ENCODE peak calls at places on chromosome 20, in four cellular contexts. One of them, this sample, is unnamed.
A peak's percentile ranks its signal among the peaks of the same experiment; 100 is the strongest.

GRCh38 chr20:61588356-61589054 is 336.4 kb downstream of the CDH4 start:
- DNase-seq in Panc1: no peak
- DNase-seq in upper lobe of left lung: no peak
- DNase-seq in K562: no peak
- DNase-seq in this sample: no peak

GRCh38 chr20:46303176-46303956 is 4.9 kb downstream of the CDH22 start:
- DNase-seq in upper lobe of left lung: no peak
- DNase-seq in K562: no peak
- DNase-seq in Panc1: no peak
- DNase-seq in this sample: no peak

GRCh38 chr20:47400685-47401084 is 44.2 kb upstream of the ZMYND8 start:
- DNase-seq in Panc1: no peak
- DNase-seq in upper lobe of left lung: no peak
- DNase-seq in K562: peak; percentile 83
- DNase-seq in this sample: no peak

GRCh38 chr20:38724603-38725457 is 544 bp downstream of the SLC32A1 start:
- DNase-seq in K562: no peak
- DNase-seq in Panc1: no peak
- DNase-seq in upper lobe of left lung: peak; percentile 66
- DNase-seq in this sample: no peak

GRCh38 chr20:10541668-10542411 is 106.7 kb downstream of the SLX4IP start:
- DNase-seq in upper lobe of left lung: no peak
- DNase-seq in K562: no peak
- DNase-seq in Panc1: no peak
- DNase-seq in this sample: no peak

GRCh38 chr20:10984899-10985298 is 311.1 kb upstream of the JAG1 start:
- DNase-seq in K562: no peak
- DNase-seq in Panc1: no peak
- DNase-seq in upper lobe of left lung: no peak
- DNase-seq in this sample: no peak

GRCh38 chr20:31908424-31908823 is 38.0 kb downstream of the TTLL9 start:
- DNase-seq in K562: no peak
- DNase-seq in Panc1: no peak
- DNase-seq in upper lobe of left lung: no peak
- DNase-seq in this sample: no peak

GRCh38 chr20:10761232-10761631 is 87.4 kb upstream of the JAG1 start:
- DNase-seq in Panc1: no peak
- DNase-seq in K562: no peak
- DNase-seq in upper lobe of left lung: no peak
- DNase-seq in this sample: no peak

GRCh38 chr20:5549200-5549599 is 201.0 kb upstream of the SHLD1 start:
- DNase-seq in upper lobe of left lung: no peak
- DNase-seq in K562: peak; percentile 48
- DNase-seq in Panc1: no peak
- DNase-seq in this sample: no peak

GRCh38 chr20:13650474-13650873 is 11.7 kb upstream of the TASP1 start:
- DNase-seq in K562: no peak
- DNase-seq in Panc1: no peak
- DNase-seq in upper lobe of left lung: no peak
- DNase-seq in this sample: no peak

GRCh38 chr20:33656783-33657703 is 5.1 kb upstream of the C20orf144 start:
- DNase-seq in upper lobe of left lung: no peak
- DNase-seq in K562: no peak
- DNase-seq in Panc1: no peak
- DNase-seq in this sample: no peak

GRCh38 chr20:33386673-33387072 is 14.6 kb downstream of the CDK5RAP1 start:
- DNase-seq in Panc1: no peak
- DNase-seq in K562: no peak
- DNase-seq in upper lobe of left lung: no peak
- DNase-seq in this sample: no peak

GRCh38 chr20:24657211-24657610 is 187.8 kb downstream of the SYNDIG1 start:
- DNase-seq in Panc1: no peak
- DNase-seq in K562: peak; percentile 9
- DNase-seq in upper lobe of left lung: no peak
- DNase-seq in this sample: no peak

GRCh38 chr20:10225439-10226080 is 6.9 kb downstream of the SNAP25 start:
- DNase-seq in K562: peak; percentile 25
- DNase-seq in Panc1: no peak
- DNase-seq in upper lobe of left lung: no peak
- DNase-seq in this sample: no peak

DNA sequence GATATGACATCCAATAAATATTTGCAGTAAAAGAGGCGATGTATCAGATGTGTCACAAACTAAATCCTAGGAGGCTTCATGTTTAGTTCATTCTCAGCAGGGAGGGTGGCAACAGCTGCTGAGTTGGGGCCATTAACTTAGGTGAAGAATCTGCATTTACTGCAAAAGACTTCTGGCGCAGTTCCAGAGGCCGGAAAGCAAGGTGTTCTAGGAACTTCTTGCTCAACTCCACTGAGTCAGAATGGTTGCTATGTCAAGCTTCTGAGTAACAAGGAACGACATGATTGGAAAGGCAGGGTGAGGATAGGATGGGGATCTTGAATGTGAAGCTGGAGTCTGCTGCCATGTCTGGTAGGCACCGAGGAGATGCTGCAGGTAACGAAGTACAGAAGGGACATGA is 11.7 kb downstream of the ADNP start:
- DNase-seq in upper lobe of left lung: no peak
- DNase-seq in K562: no peak
- DNase-seq in Panc1: no peak
- DNase-seq in this sample: no peak
- TF ChIP-seq POLR2AphosphoS5 in upper lobe of left lung: no peak
- TF ChIP-seq POLR2AphosphoS5 in K562: no peak
- TF ChIP-seq POLR2AphosphoS5 in Panc1: no peak
- TF ChIP-seq POLR2AphosphoS5 in this sample: no peak

GRCh38 chr20:58175425-58175824 is 53.0 kb downstream of the ANKRD60 start:
- DNase-seq in K562: no peak
- DNase-seq in upper lobe of left lung: no peak
- DNase-seq in Panc1: no peak
- DNase-seq in this sample: no peak
- TF ChIP-seq CTCF in K562: no peak
- TF ChIP-seq CTCF in upper lobe of left lung: no peak
- TF ChIP-seq CTCF in Panc1: no peak
- TF ChIP-seq CTCF in this sample: no peak

GRCh38 chr20:53677447-53678314 is 84.0 kb upstream of the ZNF217 start:
- DNase-seq in K562: peak; percentile 82
- DNase-seq in upper lobe of left lung: peak; percentile 62
- DNase-seq in Panc1: no peak
- DNase-seq in this sample: peak; percentile 86
- H3K4me3 ChIP-seq in K562: peak overlapping the region; percentile 9
- H3K4me3 ChIP-seq in upper lobe of left lung: no peak overlapping the region
- H3K4me3 ChIP-seq in Panc1: no peak overlapping the region
- H3K4me3 ChIP-seq in this sample: no peak overlapping the region

DNA sequence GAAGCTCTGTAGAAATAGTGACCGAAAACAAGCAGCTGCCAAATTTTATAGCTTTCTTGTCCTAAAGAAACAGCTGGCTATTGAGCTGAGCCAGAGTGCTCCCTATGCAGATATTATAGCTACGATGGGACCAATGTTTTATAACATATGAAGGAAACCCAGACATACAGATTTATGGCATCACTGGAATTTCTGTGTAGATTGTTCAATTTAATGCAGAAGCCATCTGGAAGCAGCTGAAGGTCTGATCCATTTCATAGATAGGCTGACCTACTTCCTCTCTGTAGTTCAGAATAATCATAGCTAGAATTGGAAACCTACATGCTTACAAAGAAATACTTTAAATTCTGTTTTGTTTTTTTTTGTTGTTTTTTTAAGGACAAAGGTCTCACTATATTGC is 11.8 kb upstream of the SNPH start:
- DNase-seq in upper lobe of left lung: no peak
- DNase-seq in Panc1: no peak
- DNase-seq in K562: no peak
- DNase-seq in this sample: no peak
- TF ChIP-seq POLR2AphosphoS5 in upper lobe of left lung: no peak
- TF ChIP-seq POLR2AphosphoS5 in Panc1: no peak
- TF ChIP-seq POLR2AphosphoS5 in K562: no peak
- TF ChIP-seq POLR2AphosphoS5 in this sample: no peak

GRCh38 chr20:50399003-50399916 is 110.9 kb upstream of the PTPN1 start:
- DNase-seq in K562: no peak
- DNase-seq in upper lobe of left lung: peak; percentile 66
- DNase-seq in Panc1: no peak
- DNase-seq in this sample: no peak

GRCh38 chr20:50400705-50401045 is 109.5 kb upstream of the PTPN1 start:
- DNase-seq in K562: no peak
- DNase-seq in upper lobe of left lung: no peak
- DNase-seq in Panc1: no peak
- DNase-seq in this sample: no peak

GRCh38 chr20:50398471-50399002 is 111.6 kb upstream of the PTPN1 start:
- DNase-seq in upper lobe of left lung: peak; percentile 63
- DNase-seq in K562: no peak
- DNase-seq in Panc1: no peak
- DNase-seq in this sample: no peak

GRCh38 chr20:50401047-50401586 is 109.1 kb upstream of the PTPN1 start:
- DNase-seq in K562: no peak
- DNase-seq in Panc1: no peak
- DNase-seq in upper lobe of left lung: no peak
- DNase-seq in this sample: no peak

GRCh38 chr20:50399917-50400704 is 110.1 kb upstream of the PTPN1 start:
- DNase-seq in K562: no peak
- DNase-seq in Panc1: no peak
- DNase-seq in upper lobe of left lung: no peak
- DNase-seq in this sample: no peak
- TF ChIP-seq CTCF in K562: peak; percentile 40
- TF ChIP-seq CTCF in Panc1: no peak
- TF ChIP-seq CTCF in upper lobe of left lung: no peak
- TF ChIP-seq CTCF in this sample: no peak

DNA sequence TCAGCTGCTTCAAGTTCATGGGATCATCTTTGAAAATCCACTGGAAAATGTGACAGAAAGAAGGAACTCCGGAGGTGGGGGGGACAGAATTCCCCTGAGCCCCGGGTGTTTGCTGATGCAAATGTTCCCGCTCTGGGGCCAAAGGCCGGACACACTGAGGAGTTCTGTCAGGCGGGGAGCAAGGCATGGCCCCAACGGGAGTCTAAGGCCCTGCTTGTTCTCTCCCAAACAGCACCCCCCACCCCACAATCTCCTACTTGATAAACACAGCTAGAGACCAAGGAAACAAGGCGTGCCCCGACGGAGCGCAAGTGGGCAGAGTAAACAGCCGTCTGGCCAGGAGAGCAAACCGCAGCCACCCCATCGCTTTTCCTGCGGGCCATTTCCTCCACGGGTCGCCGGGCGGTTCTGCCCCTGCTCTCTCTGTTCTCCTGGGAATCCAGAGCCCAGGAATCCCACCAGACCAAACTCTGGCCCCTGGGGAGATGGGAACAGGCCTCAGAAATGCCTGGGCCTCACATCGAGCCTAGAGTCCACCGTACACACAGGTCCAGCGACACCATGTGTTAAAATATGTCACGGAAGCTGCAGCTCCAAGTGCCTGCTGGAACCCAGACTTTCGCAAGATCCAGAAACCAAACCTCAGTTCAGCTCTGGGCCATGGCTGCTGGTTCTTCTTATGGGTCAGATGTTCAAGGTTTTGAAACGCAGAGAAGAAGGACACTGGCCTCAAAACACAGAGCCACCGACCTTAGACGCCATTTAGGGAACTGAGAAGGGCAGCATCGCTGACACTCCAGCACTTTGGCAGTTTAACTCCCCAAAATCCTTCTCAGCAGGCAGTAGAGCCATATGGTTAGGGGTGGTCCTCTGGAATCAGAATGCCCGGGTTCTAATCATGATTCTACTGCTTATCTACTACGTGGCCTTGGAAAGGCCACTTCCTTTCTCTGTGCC is 104.2 kb downstream of the PREX1 start:
- DNase-seq in Panc1: no peak
- DNase-seq in K562: no peak
- DNase-seq in upper lobe of left lung: no peak
- DNase-seq in this sample: peak; percentile 88
- H3K4me3 ChIP-seq in Panc1: no peak overlapping the region
- H3K4me3 ChIP-seq in K562: no peak overlapping the region
- H3K4me3 ChIP-seq in upper lobe of left lung: no peak overlapping the region
- H3K4me3 ChIP-seq in this sample: no peak overlapping the region

DNA sequence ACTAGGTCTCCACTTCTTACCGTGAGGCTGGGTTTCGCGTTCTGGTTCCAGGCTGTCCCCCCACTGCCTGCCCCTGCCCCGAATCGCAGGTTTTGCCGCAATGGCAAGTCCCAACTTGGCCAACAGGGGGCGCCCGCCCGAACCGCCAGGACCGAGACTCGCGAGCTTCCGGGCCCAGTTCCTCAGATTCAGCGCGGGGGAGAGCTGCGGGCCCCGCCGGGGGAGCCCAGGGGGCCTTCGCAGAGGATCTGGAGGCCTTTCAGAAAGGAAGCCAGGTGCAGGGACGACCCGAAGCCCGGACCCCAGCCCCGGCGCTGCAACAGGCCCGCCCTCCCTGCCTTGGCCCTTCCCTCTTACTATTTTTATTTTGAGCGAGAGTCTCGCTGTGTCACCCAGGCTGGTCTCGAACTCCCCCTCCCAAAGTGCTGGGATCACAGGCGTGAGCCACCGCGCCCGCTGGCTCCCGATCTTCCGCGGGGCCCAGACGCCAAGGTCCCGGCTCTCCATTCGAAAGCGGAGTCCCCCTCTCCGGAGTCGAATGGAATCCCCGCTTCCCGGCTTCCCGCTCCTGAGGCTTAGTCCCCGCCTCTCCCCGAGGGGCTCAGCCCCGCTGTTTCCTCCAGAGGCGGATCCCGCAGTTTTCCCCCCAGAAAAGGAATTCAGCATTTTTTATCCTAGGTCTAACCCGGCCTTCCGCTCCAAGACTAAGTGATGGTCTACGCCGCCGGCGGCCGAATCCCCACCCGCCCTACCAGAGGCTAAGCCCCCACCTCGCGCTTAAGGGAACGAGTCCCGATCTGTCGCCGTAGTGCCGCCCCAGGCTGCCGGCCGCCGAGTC is 11.7 kb upstream of the TMC2 start:
- DNase-seq in Panc1: no peak
- DNase-seq in K562: peak; percentile 79
- DNase-seq in upper lobe of left lung: peak; percentile 97
- DNase-seq in this sample: peak; percentile 83
- TF ChIP-seq POLR2AphosphoS5 in Panc1: no peak
- TF ChIP-seq POLR2AphosphoS5 in K562: peak; percentile 68
- TF ChIP-seq POLR2AphosphoS5 in upper lobe of left lung: peak; percentile 81
- TF ChIP-seq POLR2AphosphoS5 in this sample: no peak

GRCh38 chr20:43438578-43439316 is 18.9 kb upstream of the SRSF6 start:
- DNase-seq in Panc1: no peak
- DNase-seq in K562: no peak
- DNase-seq in upper lobe of left lung: no peak
- DNase-seq in this sample: no peak
- TF ChIP-seq CTCF in Panc1: no peak
- TF ChIP-seq CTCF in K562: no peak
- TF ChIP-seq CTCF in upper lobe of left lung: no peak
- TF ChIP-seq CTCF in this sample: no peak